ENCODE peak calls at places on chromosomes 6 and 20, in eight cellular contexts. S is fibroblast of lung, K is OCI-LY7, H is mesendoderm, D is neural progenitor cell, C is HCT116, B is H1, X is endothelial cell of umbilical vein. L is an unnamed sample.

GRCh38 chr6:73727114-73727513 is 31.1 kb downstream of the CD109 start:
- DNase-seq in S (no peak), K (no peak), H (no peak), D (no peak), C (no peak), B (no peak), X (no peak), L (no peak)

GRCh38 chr6:168563656-168564055 is 122.7 kb downstream of the SMOC2 start:
- DNase-seq in S (no peak), K (no peak), H (peak; percentile 54), D (no peak), C (no peak), B (no peak), X (no peak), L (no peak)

GRCh38 chr20:3077618-3078134 is 6.3 kb downstream of the OXT start:
- DNase-seq in S (no peak), K (no peak), H (no peak), D (no peak), C (no peak), B (no peak), X (no peak), L (no peak)

GRCh38 chr20:23634985-23635767 is 2.6 kb downstream of the CST3 start:
- DNase-seq in S (no peak), K (no peak), H (no peak), D (no peak), C (no peak), B (no peak), X (no peak), L (peak; percentile 62)

GRCh38 chr6:4125500-4125899 is 9.9 kb downstream of the ECI2 start:
- DNase-seq in S (no peak), K (no peak), H (peak; percentile 6), D (no peak), C (no peak), B (no peak), X (no peak), L (no peak)

GRCh38 chr20:7195704-7196103 is 428.2 kb downstream of the BMP2 start:
- DNase-seq in S (peak; percentile 30), K (no peak), H (peak; percentile 10), D (no peak), C (no peak), B (no peak), X (peak; percentile 83), L (peak; percentile 34)

GRCh38 chr6:142737368-142738060 is 207.5 kb downstream of the HIVEP2 start:
- DNase-seq in S (peak; percentile 83), K (no peak), H (peak; percentile 46), D (no peak), C (peak; percentile 24), B (no peak), X (peak; percentile 20), L (no peak)

GRCh38 chr6:121811106-121811505 is 375.7 kb downstream of the GJA1 start:
- DNase-seq in S (no peak), K (no peak), H (no peak), D (peak; percentile 63), C (no peak), B (no peak), X (no peak), L (no peak)

GRCh38 chr6:34531580-34532201 is 24.4 kb downstream of the SPDEF start:
- DNase-seq in S (peak; percentile 33), K (peak; percentile 49), H (peak; percentile 90), D (peak; percentile 59), C (peak; percentile 19), B (peak; percentile 80), X (peak; percentile 85), L (peak; percentile 92)

GRCh38 chr6:21587925-21588811 is 5.4 kb upstream of the SOX4 start:
- DNase-seq in S (peak; percentile 68), K (peak; percentile 60), H (peak; percentile 70), D (peak; percentile 84), C (peak; percentile 44), B (peak; percentile 79), X (peak; percentile 83), L (peak; percentile 83)

GRCh38 chr6:152426276-152426675 is 210.9 kb downstream of the SYNE1 start:
- DNase-seq in S (no peak), K (no peak), H (no peak), D (no peak), C (no peak), B (no peak), X (no peak), L (no peak)

GRCh38 chr20:4817230-4817671 is 95.5 kb downstream of the PRND start:
- DNase-seq in S (peak; percentile 6), K (no peak), H (no peak), D (no peak), C (no peak), B (no peak), X (no peak), L (peak; percentile 57)

GRCh38 chr20:42043921-42044320 is 425.7 kb upstream of the CHD6 start:
- DNase-seq in S (no peak), K (no peak), H (peak; percentile 73), D (no peak), C (no peak), B (no peak), X (no peak), L (peak; percentile 51)

GRCh38 chr6:167474725-167475124 is 149.8 kb downstream of the TTLL2 start:
- DNase-seq in S (no peak), K (no peak), H (no peak), D (no peak), C (no peak), B (no peak), X (no peak), L (no peak)

GRCh38 chr6:46906776-46907175 is 15.0 kb downstream of the ADGRF5 start:
- DNase-seq in S (no peak), K (no peak), H (no peak), D (no peak), C (no peak), B (no peak), X (no peak), L (no peak)

GRCh38 chr6:149468179-149468578 is 16.6 kb downstream of the ZC3H12D start:
- DNase-seq in S (no peak), K (peak; percentile 84), H (no peak), D (no peak), C (no peak), B (no peak), X (no peak), L (no peak)

GRCh38 chr6:34506718-34507117 is 40.8 kb downstream of the PACSIN1 start:
- DNase-seq in S (no peak), K (no peak), H (no peak), D (no peak), C (no peak), B (peak; percentile 43), X (no peak), L (no peak)

GRCh38 chr6:6008648-6009421 is 2.1 kb upstream of the NRN1 start:
- DNase-seq in S (no peak), K (peak; percentile 95), H (peak; percentile 91), D (peak; percentile 91), C (peak; percentile 36), B (peak; percentile 84), X (peak; percentile 86), L (peak; percentile 98)

GRCh38 chr6:109738200-109738599 is 47.1 kb downstream of the FIG4 start:
- DNase-seq in S (no peak), K (no peak), H (no peak), D (no peak), C (no peak), B (no peak), X (no peak), L (peak; percentile 1)

GRCh38 chr6:5034736-5035135 is 30.9 kb upstream of the RPP40 start:
- DNase-seq in S (no peak), K (no peak), H (no peak), D (no peak), C (no peak), B (no peak), X (no peak), L (no peak)

GRCh38 chr6:155955038-155955437 is 499.4 kb upstream of the NOX3 start:
- DNase-seq in S (no peak), K (no peak), H (peak; percentile 86), D (no peak), C (no peak), B (no peak), X (no peak), L (no peak)

GRCh38 chr6:143128346-143129015 is 67.8 kb downstream of the AIG1 start:
- DNase-seq in S (no peak), K (no peak), H (no peak), D (no peak), C (no peak), B (no peak), X (no peak), L (no peak)

GRCh38 chr20:1665345-1665744 is 7.8 kb upstream of the SIRPG start:
- DNase-seq in S (no peak), K (no peak), H (no peak), D (no peak), C (no peak), B (no peak), X (no peak), L (peak; percentile 22)
- H3K27ac ChIP-seq in S (no peak overlapping the region), K (no peak overlapping the region), H (no peak overlapping the region), D (no peak overlapping the region), C (no peak overlapping the region), B (no peak overlapping the region), X (no peak overlapping the region), L (no peak overlapping the region)

GRCh38 chr6:118387921-118388701 is 160.0 kb upstream of the PLN start:
- DNase-seq in S (peak; percentile 93), K (no peak), H (no peak), D (no peak), C (peak; percentile 3), B (no peak), X (peak; percentile 97), L (no peak)
- H3K4me2 ChIP-seq in S (peak overlapping the region; percentile 17), K (no peak overlapping the region), H (no peak overlapping the region), D (no peak overlapping the region), C (no peak overlapping the region), B (no peak overlapping the region), X (peak overlapping the region; percentile 72), L (peak overlapping the region; percentile 71)

DNA sequence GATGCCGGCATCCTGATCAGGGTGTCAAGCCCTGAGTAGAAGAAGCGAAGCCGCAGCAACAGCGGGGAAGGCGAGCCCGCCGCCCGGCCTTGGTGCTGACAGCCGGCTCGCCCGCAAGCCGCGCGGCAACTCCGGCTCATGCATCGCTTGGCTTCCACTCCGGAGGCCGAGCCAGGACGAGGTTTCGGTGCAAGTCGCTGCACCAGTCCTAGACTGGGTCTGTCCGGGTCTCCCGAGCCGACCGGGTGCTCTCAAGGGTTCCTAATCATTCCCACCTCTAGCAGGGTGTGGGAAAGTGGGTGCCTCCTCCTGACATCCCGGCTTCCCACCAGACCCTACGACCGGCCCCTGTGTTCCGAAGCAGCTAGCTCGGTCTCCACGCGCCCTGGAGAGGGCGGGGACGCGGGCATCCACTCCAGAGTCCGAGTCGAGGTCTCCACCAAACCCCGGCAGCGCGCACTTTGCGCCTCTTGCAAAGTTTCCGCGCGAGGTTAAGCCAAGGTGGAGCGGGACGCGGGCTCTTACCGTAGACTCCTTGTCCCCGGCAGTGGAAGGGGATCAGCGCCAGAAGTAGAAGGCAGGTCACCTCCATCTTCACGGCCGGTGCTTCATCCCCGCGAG is 1.4 kb downstream of the MDGA1 start:
- DNase-seq in S (peak; percentile 42), K (no peak), H (no peak), D (peak; percentile 66), C (no peak), B (peak; percentile 62), X (peak; percentile 24), L (peak; percentile 94)
- H3K27ac ChIP-seq in S (no peak overlapping the region), K (no peak overlapping the region), H (no peak overlapping the region), D (no peak overlapping the region), C (no peak overlapping the region), B (no peak overlapping the region), X (no peak overlapping the region), L (no peak overlapping the region)

DNA sequence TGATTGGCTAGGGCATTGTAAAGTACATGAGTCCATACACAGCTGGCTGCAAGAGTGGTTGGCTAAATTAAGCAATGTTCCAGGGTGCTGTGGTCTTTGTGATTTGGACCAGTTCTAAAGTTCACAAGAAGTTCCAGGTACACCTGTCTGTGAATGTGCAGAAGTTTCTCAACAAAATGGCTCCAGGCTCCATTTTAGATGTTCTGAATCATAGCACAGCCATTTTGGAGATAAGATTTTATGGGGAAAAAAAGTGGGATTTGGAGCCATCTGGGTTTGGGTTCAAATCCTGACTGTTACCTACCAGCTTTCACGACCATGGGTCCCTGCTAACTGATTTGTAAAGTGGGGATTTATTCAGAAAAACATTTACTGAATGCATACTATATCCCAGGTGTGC is 82.1 kb downstream of the GRM1 start:
- DNase-seq in S (no peak), K (no peak), H (no peak), D (no peak), C (no peak), B (no peak), X (no peak), L (peak; percentile 2)
- H3K4me2 ChIP-seq in S (no peak overlapping the region), K (no peak overlapping the region), H (no peak overlapping the region), D (no peak overlapping the region), C (no peak overlapping the region), B (no peak overlapping the region), X (no peak overlapping the region), L (no peak overlapping the region)